ENCODE peak calls at places on chromosomes 5 and 9, in seven cellular contexts. W, J, Q, B, A, Z and F are unnamed samples.

GRCh38 chr5:171842006-171842776 is 56.6 kb downstream of the SMIM23 start:
- DNase-seq in A (no peak), W (no peak), Q (no peak), B (peak), J (no peak), Z (peak), F (peak)

GRCh38 chr5:152246401-152246800 is 158.7 kb downstream of the NMUR2 start:
- DNase-seq in J (no peak), Z (no peak), B (no peak), A (no peak), W (no peak), Q (peak), F (peak)

GRCh38 chr9:130934702-130935659 is 4.1 kb downstream of the FIBCD1 start:
- DNase-seq in Z (no peak), B (no peak), A (no peak), J (no peak), W (no peak), Q (no peak), F (no peak)

GRCh38 chr5:112374818-112375217 is 44.3 kb downstream of the EPB41L4A start:
- DNase-seq in Z (no peak), W (no peak), J (no peak), A (no peak), Q (no peak), B (no peak), F (no peak)

GRCh38 chr5:35026941-35027340 is 20.8 kb downstream of the AGXT2 start:
- DNase-seq in Q (no peak), B (no peak), J (no peak), A (no peak), Z (no peak), W (no peak), F (no peak)

GRCh38 chr5:118554991-118555390 is 433.4 kb downstream of the DTWD2 start:
- DNase-seq in B (no peak), Z (no peak), A (no peak), Q (no peak), W (no peak), J (no peak), F (no peak)

GRCh38 chr5:136020383-136021015 is 8.3 kb upstream of the TGFBI start:
- DNase-seq in Z (peak), A (peak), Q (peak), B (peak), J (no peak), W (peak), F (peak)

GRCh38 chr9:3963266-3964019 is 336.4 kb downstream of the GLIS3 start:
- DNase-seq in A (peak), Z (no peak), J (no peak), B (peak), W (no peak), Q (no peak), F (peak)

GRCh38 chr5:115986358-115986757 is 24.1 kb downstream of the LVRN start:
- DNase-seq in Z (no peak), J (no peak), B (peak), Q (no peak), A (no peak), W (no peak), F (peak)

GRCh38 chr5:180807654-180808414 is 5.2 kb upstream of the MGAT1 start:
- DNase-seq in Z (no peak), B (peak), J (no peak), Q (no peak), A (no peak), W (no peak), F (peak)

GRCh38 chr5:113056988-113057387 is 80.4 kb downstream of the DCP2 start:
- DNase-seq in Q (peak), J (no peak), W (no peak), Z (peak), A (no peak), B (no peak), F (no peak)

GRCh38 chr5:57745676-57746075 is 263.1 kb upstream of the ACTBL2 start:
- DNase-seq in J (no peak), A (no peak), Z (no peak), Q (no peak), W (no peak), B (no peak), F (peak)

GRCh38 chr9:125422853-125423252 is 161.2 kb downstream of the GAPVD1 start:
- DNase-seq in A (no peak), Z (no peak), W (no peak), B (no peak), Q (no peak), J (no peak), F (no peak)

GRCh38 chr9:117444466-117444865 is 29.6 kb upstream of the ASTN2 start:
- DNase-seq in W (no peak), Q (no peak), B (no peak), A (no peak), Z (no peak), J (no peak), F (no peak)

GRCh38 chr5:37533851-37534250 is 154.7 kb downstream of the WDR70 start:
- DNase-seq in A (no peak), Z (no peak), J (no peak), Q (no peak), B (peak), W (peak), F (peak)

GRCh38 chr9:9998491-9999287 is 614.1 kb downstream of the PTPRD start:
- DNase-seq in W (no peak), B (no peak), Q (peak), Z (no peak), A (no peak), J (no peak), F (no peak)
- TF ChIP-seq CTCF in W (peak), B (no peak), Q (peak), Z (no peak), A (no peak), J (no peak), F (no peak)

DNA sequence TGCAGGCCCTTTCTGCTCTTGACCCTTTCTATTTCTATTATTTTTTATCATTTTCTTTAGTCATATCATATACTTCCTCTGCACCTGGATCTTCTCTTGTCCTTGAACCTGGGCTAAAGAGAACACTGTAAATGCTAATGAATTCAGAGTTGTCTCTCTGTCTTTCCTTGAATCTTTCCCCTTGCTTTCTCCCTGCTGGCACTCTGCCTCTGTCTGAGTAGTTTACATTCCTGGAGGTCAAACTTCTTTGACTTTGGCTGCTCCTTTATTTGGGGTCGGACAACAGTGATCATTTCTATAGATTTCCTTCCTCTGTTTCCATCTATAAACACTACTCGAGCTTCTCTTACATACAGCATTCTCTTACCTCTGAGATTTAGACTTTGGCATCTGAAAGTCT is 47.1 kb downstream of the IZUMO3 start:
- DNase-seq in W (no peak), Z (no peak), J (no peak), A (no peak), B (no peak), Q (no peak), F (no peak)
- H3K4me3 ChIP-seq in W (no peak), Z (no peak), J (no peak), A (no peak), B (no peak), Q (no peak), F (no peak)

GRCh38 chr5:95178046-95178651 is 106.7 kb downstream of the MCTP1 start:
- DNase-seq in Z (no peak), W (no peak), J (no peak), Q (peak), B (no peak), A (no peak), F (peak)
- TF ChIP-seq CTCF in Z (no peak), W (no peak), J (no peak), Q (peak), B (no peak), A (no peak), F (no peak)

DNA sequence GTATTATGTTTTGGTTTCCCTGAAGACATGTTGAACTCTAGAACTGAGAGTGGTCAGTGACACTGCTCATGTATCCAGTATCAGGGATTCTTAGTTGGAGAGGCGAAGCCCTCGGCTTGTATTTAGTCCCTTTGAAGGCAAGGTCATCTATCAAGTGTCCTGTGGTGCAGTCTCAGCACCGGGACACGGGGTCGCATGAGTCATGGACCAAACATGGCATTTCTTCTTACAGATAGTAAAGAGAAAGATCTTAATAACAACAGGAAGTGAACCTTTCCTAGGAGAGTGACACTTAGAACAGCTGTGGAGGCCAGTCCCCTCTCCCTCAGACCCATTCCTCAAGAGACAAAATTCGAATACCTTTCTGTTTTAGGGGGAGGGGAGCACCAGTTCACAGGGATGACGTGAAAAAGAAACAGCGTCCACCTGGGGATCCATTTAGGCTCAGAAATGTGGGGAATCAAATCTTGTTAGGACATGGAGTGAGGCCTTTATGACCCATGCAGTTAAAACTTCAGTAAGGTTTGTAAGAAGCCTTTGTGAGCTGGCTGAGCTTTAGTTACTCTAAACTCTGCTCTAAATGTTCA is 86.5 kb downstream of the ADGRV1 start:
- DNase-seq in B (no peak), J (no peak), Z (no peak), Q (no peak), A (no peak), W (no peak), F (no peak)
- H3K4me3 ChIP-seq in B (no peak), J (no peak), Z (no peak), Q (no peak), A (no peak), W (no peak), F (no peak)

DNA sequence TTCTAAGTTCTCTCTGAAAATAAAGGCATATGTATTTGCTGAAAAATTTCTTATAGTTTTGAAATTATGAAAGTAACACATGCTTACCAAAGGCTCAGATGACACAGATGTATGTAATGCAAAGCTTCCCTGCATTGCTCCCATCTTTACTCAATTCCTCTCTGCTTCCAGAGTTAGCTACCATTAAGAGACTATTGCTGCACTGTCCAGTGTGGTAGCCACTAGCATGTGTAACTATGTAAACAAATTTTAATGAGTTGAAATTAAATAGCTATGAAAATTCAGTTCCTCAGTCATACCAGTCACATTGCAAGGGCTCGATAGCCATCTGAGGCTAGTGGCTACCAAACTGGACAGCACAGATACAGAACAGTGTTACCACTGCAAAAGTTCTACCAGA is 17.9 kb downstream of the FRMD3 start:
- DNase-seq in J (no peak), Z (no peak), B (peak), W (no peak), Q (no peak), A (no peak), F (no peak)
- TF ChIP-seq CTCF in J (no peak), Z (no peak), B (no peak), W (no peak), Q (no peak), A (no peak), F (no peak)

GRCh38 chr9:92711844-92712243 is 41.9 kb upstream of the IPPK start:
- DNase-seq in Z (no peak), A (no peak), Q (no peak), B (no peak), J (no peak), W (no peak), F (no peak)
- H3K4me3 ChIP-seq in Z (no peak), A (no peak), Q (no peak), B (no peak), J (no peak), W (no peak), F (no peak)

GRCh38 chr5:128276537-128277216 is 193.1 kb downstream of the SLC12A2 start:
- DNase-seq in A (no peak), Q (no peak), W (peak), B (no peak), J (no peak), Z (no peak), F (peak)
- TF ChIP-seq CTCF in A (no peak), Q (no peak), W (no peak), B (no peak), J (no peak), Z (no peak), F (no peak)

GRCh38 chr5:73302797-73303138 is 129.8 kb downstream of the TMEM174 start:
- DNase-seq in J (no peak), Z (no peak), Q (no peak), W (no peak), B (no peak), A (no peak), F (no peak)

GRCh38 chr5:73301208-73302088 is 128.5 kb downstream of the TMEM174 start:
- DNase-seq in A (no peak), Z (no peak), Q (no peak), B (no peak), W (no peak), J (no peak), F (no peak)

GRCh38 chr5:73305386-73305785 is 132.4 kb downstream of the TMEM174 start:
- DNase-seq in W (no peak), Z (no peak), J (no peak), B (no peak), Q (no peak), A (no peak), F (no peak)

GRCh38 chr5:73304381-73304780 is 131.4 kb downstream of the TMEM174 start:
- DNase-seq in B (peak), Q (no peak), J (no peak), Z (no peak), A (no peak), W (no peak), F (no peak)

GRCh38 chr5:73303139-73304079 is 130.4 kb downstream of the TMEM174 start:
- DNase-seq in Q (no peak), Z (no peak), B (no peak), J (no peak), A (no peak), W (no peak), F (no peak)
- H3K4me3 ChIP-seq in Q (no peak), Z (peak), B (no peak), J (no peak), A (no peak), W (peak), F (no peak)